ENCODE peak calls at places on chromosomes 13 and 19, in six cellular contexts. F is WTC11; I is stimulated activated CD4-positive, alpha-beta T cell treated with anti-CD3 and anti-CD28 coated beads, Interleukin-1b, Interleukin-23, amount 100 ng/mL, for 1 hour; V is CD8-positive, alpha-beta memory T cell; J is posterior cingulate gyrus; E is effector memory CD8-positive, alpha-beta T cell. U is an unnamed sample.

GRCh38 chr13:28329395-28330158 is 165.4 kb downstream of the FLT1 start:
- DNase-seq in E (no peak), V (no peak), I (no peak), J (no peak), F (no peak), U (no peak)

GRCh38 chr13:37709318-37709717 is 110.8 kb upstream of the POSTN start:
- DNase-seq in J (no peak), E (no peak), I (no peak), V (no peak), F (no peak), U (no peak)

GRCh38 chr13:35164324-35164932 is 222.4 kb downstream of the NBEA start:
- DNase-seq in J (no peak), I (no peak), E (no peak), V (no peak), F (no peak), U (no peak)

GRCh38 chr13:65600702-65601101 is 1629.4 kb downstream of the PCDH9 start:
- DNase-seq in E (no peak), F (no peak), I (no peak), J (no peak), V (no peak), U (no peak)

GRCh38 chr13:33006646-33007045 is 9.6 kb upstream of the KL start:
- DNase-seq in E (no peak), F (no peak), J (no peak), V (no peak), I (no peak), U (no peak)

GRCh38 chr19:29685326-29685725 is 20.1 kb downstream of the PLEKHF1 start:
- DNase-seq in V (no peak), F (no peak), I (no peak), E (no peak), J (no peak), U (peak)

GRCh38 chr19:29541473-29542253 is 15.9 kb downstream of the VSTM2B start:
- DNase-seq in F (no peak), V (no peak), J (no peak), E (no peak), I (no peak), U (no peak)

GRCh38 chr13:95676100-95676774 is 702 bp upstream of the DNAJC3 start:
- DNase-seq in F (no peak), E (peak), J (no peak), I (no peak), V (no peak), U (no peak)

GRCh38 chr13:52686381-52686780 is 33.7 kb downstream of the SUGT1 start:
- DNase-seq in E (no peak), J (no peak), V (no peak), I (no peak), F (no peak), U (no peak)

GRCh38 chr19:46426506-46427162 is 2.1 kb downstream of the PNMA8C start:
- DNase-seq in I (no peak), E (no peak), J (peak), F (peak), V (no peak), U (peak)

GRCh38 chr19:10835754-10836477 is at the start of gene TMED1:
- DNase-seq in F (peak), E (peak), J (peak), I (peak), V (peak), U (peak)

GRCh38 chr19:53772943-53773342 is 51.2 kb downstream of the NLRP12 start:
- DNase-seq in I (peak), E (peak), J (peak), F (peak), V (peak), U (no peak)

GRCh38 chr13:37202264-37202663 is 96.8 kb upstream of the CSNK1A1L start:
- DNase-seq in F (no peak), J (no peak), I (no peak), E (no peak), V (no peak), U (no peak)

GRCh38 chr19:46617566-46618079 is 7.3 kb downstream of the PTGIR start:
- DNase-seq in E (no peak), V (no peak), I (no peak), F (no peak), J (no peak), U (peak)

GRCh38 chr13:49400755-49401659 is 42.9 kb downstream of the CAB39L start:
- DNase-seq in V (no peak), E (no peak), I (no peak), F (no peak), J (no peak), U (no peak)

GRCh38 chr13:114143806-114144605 is 11.6 kb upstream of the RASA3 start:
- DNase-seq in J (no peak), I (no peak), V (no peak), E (peak), F (peak), U (no peak)

GRCh38 chr19:8357007-8357521 is 6.9 kb upstream of the ANGPTL4 start:
- DNase-seq in V (no peak), I (no peak), F (no peak), E (no peak), J (no peak), U (no peak)

GRCh38 chr19:55279773-55280643 is at the start of gene HSPBP1:
- DNase-seq in I (peak), V (peak), E (peak), J (peak), F (peak), U (peak)

GRCh38 chr13:42272776-42273175 is 824 bp downstream of the AKAP11 start:
- DNase-seq in V (no peak), J (no peak), E (no peak), I (no peak), F (no peak), U (no peak)

GRCh38 chr19:36950335-36951119 is 34.4 kb downstream of the ZNF568 start:
- DNase-seq in V (no peak), J (no peak), E (no peak), I (no peak), F (no peak), U (no peak)

GRCh38 chr19:55300821-55301458 is 17.1 kb downstream of the BRSK1 start:
- DNase-seq in E (no peak), J (peak), F (no peak), I (no peak), V (no peak), U (no peak)

GRCh38 chr19:3679581-3679980 is 20.7 kb downstream of the PIP5K1C start:
- DNase-seq in V (no peak), E (no peak), J (no peak), I (no peak), F (no peak), U (no peak)

GRCh38 chr19:38031423-38031770 is 124.4 kb downstream of the SIPA1L3 start:
- DNase-seq in V (no peak), J (no peak), I (no peak), F (no peak), E (no peak), U (no peak)

GRCh38 chr19:38315657-38316476 is at the start of gene YIF1B:
- DNase-seq in J (peak), E (peak), V (peak), F (peak), I (peak), U (peak)

GRCh38 chr19:49712397-49712859 is 21.5 kb downstream of the CPT1C start:
- DNase-seq in J (no peak), F (peak), V (no peak), I (no peak), E (no peak), U (peak)

GRCh38 chr13:99374169-99374991 is 67.2 kb upstream of the GPR183 start:
- DNase-seq in I (no peak), V (no peak), E (no peak), J (no peak), F (no peak), U (no peak)

GRCh38 chr13:49840266-49840665 is 47.8 kb upstream of the KPNA3 start:
- DNase-seq in I (no peak), V (no peak), E (no peak), F (no peak), J (no peak), U (no peak)

GRCh38 chr19:33392341-33393285 is 19.1 kb downstream of the CEBPG start:
- DNase-seq in V (no peak), I (no peak), J (peak), F (peak), E (no peak), U (peak)

GRCh38 chr13:102869948-102870676 is 24.3 kb downstream of the ERCC5 start:
- DNase-seq in V (no peak), F (no peak), J (no peak), E (no peak), I (no peak), U (no peak)

GRCh38 chr19:54209748-54210494 is 9.3 kb downstream of the RPS9 start:
- DNase-seq in I (no peak), E (no peak), F (no peak), J (peak), V (no peak), U (peak)

GRCh38 chr19:15173746-15174404 is 26.9 kb downstream of the NOTCH3 start:
- DNase-seq in F (no peak), J (no peak), V (no peak), E (no peak), I (no peak), U (no peak)

GRCh38 chr19:46181386-46181774 is 33.3 kb downstream of the IGFL2 start:
- DNase-seq in J (no peak), F (no peak), I (no peak), E (no peak), V (no peak), U (no peak)

GRCh38 chr13:20353973-20354372 is 121.9 kb upstream of the GJB6 start:
- DNase-seq in J (no peak), F (no peak), E (no peak), V (no peak), I (no peak), U (no peak)

GRCh38 chr13:113926301-113926761 is 47.5 kb downstream of the C13orf46 start:
- DNase-seq in I (no peak), V (no peak), F (peak), E (no peak), J (no peak), U (no peak)

GRCh38 chr13:99217461-99218101 is 16.9 kb downstream of the UBAC2 start:
- DNase-seq in J (no peak), F (no peak), V (no peak), I (no peak), E (peak), U (peak)

GRCh38 chr13:74064805-74065204 is 69.4 kb downstream of the KLF12 start:
- DNase-seq in F (no peak), I (no peak), E (no peak), J (no peak), V (no peak), U (no peak)

GRCh38 chr19:41025871-41026270 is 34.8 kb downstream of the CYP2B6 start:
- DNase-seq in I (no peak), E (no peak), V (no peak), F (peak), J (no peak), U (no peak)

GRCh38 chr19:35216026-35216832 is 12.3 kb downstream of the FAM187B start:
- DNase-seq in E (no peak), V (no peak), F (no peak), I (no peak), J (no peak), U (no peak)